ENCODE peak calls at places on chromosome 3, in six cellular contexts. One of them, this sample, is unnamed.

GRCh38 chr3:127959041-127959440 is 44.0 kb downstream of the KBTBD12 start:
- DNase-seq in foreskin fibroblast: no peak
- DNase-seq in HFFc6: no peak
- DNase-seq in AG04449: no peak
- DNase-seq in WERI-Rb-1: no peak
- DNase-seq in BE2C: no peak
- DNase-seq in this sample: no peak

GRCh38 chr3:45568848-45569247 is 25.7 kb upstream of the LIMD1 start:
- DNase-seq in BE2C: no peak
- DNase-seq in foreskin fibroblast: no peak
- DNase-seq in HFFc6: no peak
- DNase-seq in AG04449: no peak
- DNase-seq in WERI-Rb-1: no peak
- DNase-seq in this sample: no peak

GRCh38 chr3:119731545-119732343 is 28.9 kb downstream of the CFAP91 start:
- DNase-seq in HFFc6: peak; percentile 20
- DNase-seq in WERI-Rb-1: no peak
- DNase-seq in AG04449: no peak
- DNase-seq in foreskin fibroblast: peak; percentile 46
- DNase-seq in BE2C: no peak
- DNase-seq in this sample: no peak

GRCh38 chr3:85567074-85567676 is 608.4 kb downstream of the CADM2 start:
- DNase-seq in HFFc6: no peak
- DNase-seq in AG04449: no peak
- DNase-seq in WERI-Rb-1: peak; percentile 60
- DNase-seq in BE2C: peak; percentile 78
- DNase-seq in foreskin fibroblast: peak; percentile 55
- DNase-seq in this sample: no peak

GRCh38 chr3:77052733-77053680 is 13.1 kb downstream of the ROBO2 start:
- DNase-seq in AG04449: no peak
- DNase-seq in BE2C: no peak
- DNase-seq in WERI-Rb-1: no peak
- DNase-seq in foreskin fibroblast: peak; percentile 74
- DNase-seq in HFFc6: no peak
- DNase-seq in this sample: no peak

GRCh38 chr3:194167480-194167862 is 31.5 kb downstream of the HES1 start:
- DNase-seq in WERI-Rb-1: no peak
- DNase-seq in BE2C: no peak
- DNase-seq in HFFc6: no peak
- DNase-seq in AG04449: no peak
- DNase-seq in foreskin fibroblast: no peak
- DNase-seq in this sample: no peak

GRCh38 chr3:106457278-106458210 is 588.7 kb upstream of the CBLB start:
- DNase-seq in HFFc6: peak; percentile 61
- DNase-seq in AG04449: peak; percentile 75
- DNase-seq in WERI-Rb-1: no peak
- DNase-seq in foreskin fibroblast: peak; percentile 87
- DNase-seq in BE2C: no peak
- DNase-seq in this sample: peak; percentile 82

GRCh38 chr3:42476225-42477160 is 25.9 kb upstream of the VIPR1 start:
- DNase-seq in AG04449: no peak
- DNase-seq in foreskin fibroblast: peak; percentile 19
- DNase-seq in HFFc6: peak; percentile 20
- DNase-seq in BE2C: no peak
- DNase-seq in WERI-Rb-1: peak; percentile 49
- DNase-seq in this sample: no peak

GRCh38 chr3:187567026-187567425 is 103.2 kb downstream of the SST start:
- DNase-seq in WERI-Rb-1: no peak
- DNase-seq in AG04449: no peak
- DNase-seq in foreskin fibroblast: no peak
- DNase-seq in BE2C: no peak
- DNase-seq in HFFc6: no peak
- DNase-seq in this sample: no peak

GRCh38 chr3:40572588-40572987 is 47.8 kb downstream of the ZNF621 start:
- DNase-seq in WERI-Rb-1: no peak
- DNase-seq in AG04449: no peak
- DNase-seq in foreskin fibroblast: no peak
- DNase-seq in HFFc6: no peak
- DNase-seq in BE2C: no peak
- DNase-seq in this sample: no peak

GRCh38 chr3:122892118-122892517 is 97.2 kb downstream of the SLC49A4 start:
- DNase-seq in BE2C: no peak
- DNase-seq in WERI-Rb-1: no peak
- DNase-seq in foreskin fibroblast: peak; percentile 8
- DNase-seq in HFFc6: no peak
- DNase-seq in AG04449: no peak
- DNase-seq in this sample: no peak

GRCh38 chr3:50378757-50379156 is 19.4 kb upstream of the TMEM115 start:
- DNase-seq in WERI-Rb-1: no peak
- DNase-seq in BE2C: no peak
- DNase-seq in foreskin fibroblast: no peak
- DNase-seq in HFFc6: no peak
- DNase-seq in AG04449: no peak
- DNase-seq in this sample: no peak

GRCh38 chr3:40504636-40505430 is 1.0 kb upstream of the ZNF620 start:
- DNase-seq in HFFc6: peak; percentile 95
- DNase-seq in BE2C: no peak
- DNase-seq in AG04449: peak; percentile 99
- DNase-seq in WERI-Rb-1: no peak
- DNase-seq in foreskin fibroblast: peak; percentile 95
- DNase-seq in this sample: peak; percentile 67

GRCh38 chr3:144942093-144942492 is 970.5 kb downstream of the DIPK2A start:
- DNase-seq in BE2C: no peak
- DNase-seq in HFFc6: no peak
- DNase-seq in foreskin fibroblast: peak; percentile 46
- DNase-seq in AG04449: no peak
- DNase-seq in WERI-Rb-1: no peak
- DNase-seq in this sample: no peak

GRCh38 chr3:57910988-57911387 is 97.2 kb upstream of the FLNB start:
- DNase-seq in HFFc6: peak; percentile 12
- DNase-seq in WERI-Rb-1: peak; percentile 26
- DNase-seq in BE2C: peak; percentile 26
- DNase-seq in AG04449: no peak
- DNase-seq in foreskin fibroblast: peak; percentile 39
- DNase-seq in this sample: no peak

GRCh38 chr3:114624676-114625181 is 330.9 kb downstream of the TIGIT start:
- DNase-seq in BE2C: peak; percentile 91
- DNase-seq in HFFc6: peak; percentile 97
- DNase-seq in WERI-Rb-1: no peak
- DNase-seq in AG04449: peak; percentile 87
- DNase-seq in foreskin fibroblast: peak; percentile 99
- DNase-seq in this sample: peak; percentile 92

GRCh38 chr3:110526732-110527727 is 544.6 kb upstream of the NECTIN3 start:
- DNase-seq in BE2C: no peak
- DNase-seq in foreskin fibroblast: peak; percentile 96
- DNase-seq in WERI-Rb-1: no peak
- DNase-seq in AG04449: peak; percentile 85
- DNase-seq in HFFc6: peak; percentile 85
- DNase-seq in this sample: no peak

GRCh38 chr3:99720985-99721632 is 82.7 kb downstream of the COL8A1 start:
- DNase-seq in WERI-Rb-1: no peak
- DNase-seq in foreskin fibroblast: peak; percentile 89
- DNase-seq in HFFc6: peak; percentile 28
- DNase-seq in AG04449: no peak
- DNase-seq in BE2C: no peak
- DNase-seq in this sample: no peak

GRCh38 chr3:32707026-32707370 is 22.0 kb downstream of the CNOT10 start:
- DNase-seq in WERI-Rb-1: no peak
- DNase-seq in BE2C: no peak
- DNase-seq in foreskin fibroblast: no peak
- DNase-seq in HFFc6: no peak
- DNase-seq in AG04449: no peak
- DNase-seq in this sample: no peak

GRCh38 chr3:8420613-8421012 is 81.0 kb upstream of the LMCD1 start:
- DNase-seq in WERI-Rb-1: no peak
- DNase-seq in AG04449: no peak
- DNase-seq in BE2C: no peak
- DNase-seq in HFFc6: no peak
- DNase-seq in foreskin fibroblast: no peak
- DNase-seq in this sample: no peak

GRCh38 chr3:59451041-59451763 is 401.4 kb upstream of the CFAP20DC start:
- DNase-seq in AG04449: no peak
- DNase-seq in WERI-Rb-1: no peak
- DNase-seq in foreskin fibroblast: no peak
- DNase-seq in BE2C: no peak
- DNase-seq in HFFc6: no peak
- DNase-seq in this sample: no peak

GRCh38 chr3:127915115-127915936 is at the start of gene KBTBD12:
- DNase-seq in WERI-Rb-1: peak; percentile 72
- DNase-seq in foreskin fibroblast: no peak
- DNase-seq in AG04449: no peak
- DNase-seq in HFFc6: no peak
- DNase-seq in BE2C: no peak
- DNase-seq in this sample: no peak

DNA sequence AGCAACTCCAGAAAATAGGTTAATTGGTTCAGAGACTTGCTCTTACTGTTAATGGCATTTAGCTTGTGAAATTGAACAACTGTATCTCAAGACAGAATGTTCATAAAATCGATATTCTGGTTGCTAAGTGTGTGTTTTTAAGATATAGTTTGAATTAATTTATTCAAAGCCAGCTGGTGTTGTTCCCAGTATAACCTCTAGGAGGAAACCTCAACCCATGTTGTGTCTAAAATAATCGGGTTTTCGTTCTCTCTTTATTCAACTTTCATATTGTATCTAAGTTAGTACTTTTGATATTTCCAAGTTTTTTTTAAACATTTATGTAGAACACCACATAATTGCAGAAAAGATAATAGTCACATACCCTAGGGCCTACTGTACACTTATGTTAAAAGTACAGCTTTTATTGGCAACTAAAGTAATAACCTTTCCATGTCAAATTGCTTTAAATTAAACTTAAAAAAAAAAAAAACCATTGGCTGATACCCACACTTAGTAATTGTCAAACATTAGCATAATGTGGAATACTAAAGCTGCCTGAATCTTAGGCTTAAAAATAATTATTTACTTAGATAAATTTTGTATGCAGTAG is 90.9 kb downstream of the SAMMSON start:
- DNase-seq in BE2C: no peak
- DNase-seq in HFFc6: peak; percentile 16
- DNase-seq in foreskin fibroblast: peak; percentile 44
- DNase-seq in AG04449: no peak
- DNase-seq in WERI-Rb-1: no peak
- DNase-seq in this sample: no peak
- TF ChIP-seq CTCF in BE2C: peak; percentile 66
- TF ChIP-seq CTCF in HFFc6: peak; percentile 82
- TF ChIP-seq CTCF in foreskin fibroblast: peak; percentile 48
- TF ChIP-seq CTCF in AG04449: peak; percentile 26
- TF ChIP-seq CTCF in WERI-Rb-1: peak; percentile 40
- TF ChIP-seq CTCF in this sample: peak; percentile 48

GRCh38 chr3:142028174-142028833 is 121.0 kb downstream of the TFDP2 start:
- DNase-seq in AG04449: peak; percentile 19
- DNase-seq in WERI-Rb-1: no peak
- DNase-seq in BE2C: peak; percentile 33
- DNase-seq in foreskin fibroblast: peak; percentile 80
- DNase-seq in HFFc6: peak; percentile 72
- DNase-seq in this sample: peak; percentile 52
- TF ChIP-seq CTCF in AG04449: no peak
- TF ChIP-seq CTCF in WERI-Rb-1: no peak
- TF ChIP-seq CTCF in BE2C: no peak
- TF ChIP-seq CTCF in foreskin fibroblast: no peak
- TF ChIP-seq CTCF in HFFc6: no peak
- TF ChIP-seq CTCF in this sample: no peak

GRCh38 chr3:17473761-17474160 is 268.7 kb downstream of the TBC1D5 start:
- DNase-seq in foreskin fibroblast: peak; percentile 11
- DNase-seq in AG04449: no peak
- DNase-seq in BE2C: no peak
- DNase-seq in WERI-Rb-1: no peak
- DNase-seq in HFFc6: no peak
- DNase-seq in this sample: no peak
- TF ChIP-seq CTCF in foreskin fibroblast: no peak
- TF ChIP-seq CTCF in AG04449: no peak
- TF ChIP-seq CTCF in BE2C: peak; percentile 18
- TF ChIP-seq CTCF in WERI-Rb-1: no peak
- TF ChIP-seq CTCF in HFFc6: peak; percentile 77
- TF ChIP-seq CTCF in this sample: peak; percentile 35

DNA sequence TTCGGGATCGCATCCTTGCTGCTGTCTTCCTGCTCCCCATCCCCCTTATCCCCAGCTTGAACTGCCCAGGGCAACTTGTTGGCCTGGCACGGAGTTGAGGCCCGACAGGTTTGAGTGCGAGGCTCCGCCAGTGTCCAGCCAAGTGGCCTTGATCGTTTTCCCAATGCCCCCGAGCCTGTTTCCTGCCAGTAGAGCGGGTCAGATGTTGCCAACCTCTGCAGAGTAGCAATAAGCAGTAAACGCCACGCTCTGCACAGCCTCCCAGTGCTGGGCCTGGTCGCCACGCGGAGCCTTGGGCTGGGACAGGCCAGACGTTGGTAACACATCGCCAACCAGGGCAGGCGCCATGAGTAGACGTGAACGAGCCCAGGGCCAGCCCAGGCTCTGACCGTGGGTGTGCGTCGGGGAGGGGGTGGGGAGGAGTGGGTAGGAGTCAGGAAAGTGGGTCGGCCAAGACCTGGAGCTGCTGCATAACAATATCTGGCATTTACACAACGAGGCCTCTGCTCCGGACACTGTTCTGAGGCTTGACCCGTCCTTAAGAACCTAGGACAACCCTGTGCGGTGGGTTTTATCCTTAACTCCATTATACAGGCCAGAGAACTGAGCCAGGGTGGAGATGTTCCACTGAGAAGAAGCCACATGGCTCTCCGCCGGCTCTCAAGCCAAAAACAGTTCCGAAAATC is 444 bp upstream of the ABHD14A start:
- DNase-seq in foreskin fibroblast: peak; percentile 38
- DNase-seq in WERI-Rb-1: no peak
- DNase-seq in BE2C: peak; percentile 33
- DNase-seq in AG04449: no peak
- DNase-seq in HFFc6: no peak
- DNase-seq in this sample: no peak
- TF ChIP-seq CTCF in foreskin fibroblast: no peak
- TF ChIP-seq CTCF in WERI-Rb-1: no peak
- TF ChIP-seq CTCF in BE2C: no peak
- TF ChIP-seq CTCF in AG04449: no peak
- TF ChIP-seq CTCF in HFFc6: peak; percentile 70
- TF ChIP-seq CTCF in this sample: no peak

GRCh38 chr3:171460226-171461086 is at the start of gene TNIK:
- DNase-seq in HFFc6: peak; percentile 84
- DNase-seq in WERI-Rb-1: peak; percentile 93
- DNase-seq in AG04449: peak; percentile 28
- DNase-seq in foreskin fibroblast: peak; percentile 91
- DNase-seq in BE2C: peak; percentile 93
- DNase-seq in this sample: peak; percentile 49
- TF ChIP-seq CTCF in HFFc6: peak; percentile 67
- TF ChIP-seq CTCF in WERI-Rb-1: peak; percentile 36
- TF ChIP-seq CTCF in AG04449: no peak
- TF ChIP-seq CTCF in foreskin fibroblast: no peak
- TF ChIP-seq CTCF in BE2C: peak; percentile 22
- TF ChIP-seq CTCF in this sample: peak; percentile 8

This sample was measured in AG09319.